ENCODE peak calls at places on chromosomes 2 and 18, in seven cellular contexts. One of them, this sample, is unnamed.

GRCh38 chr2:88016948-88017779 is 817 bp upstream of the RNU2-63P start:
- DNase-seq in K562: peak; percentile 79
- DNase-seq in fibroblast of lung: peak; percentile 53
- DNase-seq in GM23338: peak; percentile 85
- DNase-seq in HepG2: peak; percentile 75
- DNase-seq in H1: no peak
- DNase-seq in GM23248: no peak
- DNase-seq in this sample: peak; percentile 77

GRCh38 chr2:45412754-45413379 is 198.2 kb downstream of the SRBD1 start:
- DNase-seq in H1: no peak
- DNase-seq in HepG2: no peak
- DNase-seq in GM23338: peak; percentile 47
- DNase-seq in fibroblast of lung: peak; percentile 8
- DNase-seq in GM23248: peak; percentile 18
- DNase-seq in K562: no peak
- DNase-seq in this sample: no peak

GRCh38 chr2:85326406-85326945 is 1.3 kb downstream of the TGOLN2 start:
- DNase-seq in fibroblast of lung: peak; percentile 24
- DNase-seq in GM23338: no peak
- DNase-seq in H1: no peak
- DNase-seq in HepG2: peak; percentile 52
- DNase-seq in K562: peak; percentile 77
- DNase-seq in GM23248: peak; percentile 64
- DNase-seq in this sample: peak; percentile 19

GRCh38 chr2:30276455-30276911 is 45.1 kb downstream of the LBH start:
- DNase-seq in HepG2: no peak
- DNase-seq in fibroblast of lung: no peak
- DNase-seq in GM23248: peak; percentile 65
- DNase-seq in K562: no peak
- DNase-seq in H1: no peak
- DNase-seq in GM23338: no peak
- DNase-seq in this sample: no peak

GRCh38 chr2:229634574-229635185 is 79.7 kb downstream of the DNER start:
- DNase-seq in K562: no peak
- DNase-seq in HepG2: no peak
- DNase-seq in fibroblast of lung: no peak
- DNase-seq in GM23248: no peak
- DNase-seq in H1: no peak
- DNase-seq in GM23338: peak; percentile 74
- DNase-seq in this sample: no peak

GRCh38 chr2:145599761-145600160 is 1079.8 kb upstream of the ZEB2 start:
- DNase-seq in fibroblast of lung: peak; percentile 83
- DNase-seq in K562: no peak
- DNase-seq in GM23248: peak; percentile 83
- DNase-seq in GM23338: no peak
- DNase-seq in H1: no peak
- DNase-seq in HepG2: no peak
- DNase-seq in this sample: no peak

GRCh38 chr18:43780782-43781340 is 503.6 kb upstream of the SYT4 start:
- DNase-seq in GM23338: no peak
- DNase-seq in H1: no peak
- DNase-seq in fibroblast of lung: peak; percentile 65
- DNase-seq in HepG2: no peak
- DNase-seq in GM23248: peak; percentile 87
- DNase-seq in K562: no peak
- DNase-seq in this sample: peak; percentile 66

GRCh38 chr2:196241175-196241574 is 69.8 kb upstream of the STK17B start:
- DNase-seq in HepG2: no peak
- DNase-seq in fibroblast of lung: no peak
- DNase-seq in H1: no peak
- DNase-seq in GM23248: no peak
- DNase-seq in GM23338: peak; percentile 9
- DNase-seq in K562: no peak
- DNase-seq in this sample: no peak

GRCh38 chr2:109644571-109645275 is 30.6 kb downstream of the SOWAHC start:
- DNase-seq in GM23248: peak; percentile 60
- DNase-seq in HepG2: peak; percentile 100
- DNase-seq in H1: peak; percentile 49
- DNase-seq in K562: no peak
- DNase-seq in GM23338: peak; percentile 35
- DNase-seq in fibroblast of lung: no peak
- DNase-seq in this sample: no peak

GRCh38 chr2:98897746-98898145 is 38.3 kb downstream of the CRACDL start:
- DNase-seq in GM23248: no peak
- DNase-seq in K562: no peak
- DNase-seq in H1: peak; percentile 17
- DNase-seq in HepG2: no peak
- DNase-seq in fibroblast of lung: no peak
- DNase-seq in GM23338: no peak
- DNase-seq in this sample: no peak

GRCh38 chr2:39524061-39524460 is 87.0 kb upstream of the MAP4K3 start:
- DNase-seq in GM23248: peak; percentile 29
- DNase-seq in H1: no peak
- DNase-seq in HepG2: no peak
- DNase-seq in GM23338: no peak
- DNase-seq in K562: no peak
- DNase-seq in fibroblast of lung: no peak
- DNase-seq in this sample: no peak
- H2AFZ ChIP-seq in GM23248: peak overlapping the region; percentile 16
- H2AFZ ChIP-seq in H1: no peak overlapping the region
- H2AFZ ChIP-seq in HepG2: no peak overlapping the region
- H2AFZ ChIP-seq in GM23338: no peak overlapping the region
- H2AFZ ChIP-seq in K562: peak overlapping the region; percentile 48
- H2AFZ ChIP-seq in fibroblast of lung: no peak overlapping the region
- H2AFZ ChIP-seq in this sample: peak overlapping the region; percentile 79

GRCh38 chr18:24127735-24128134 is 11.1 kb upstream of the CABYR start:
- DNase-seq in fibroblast of lung: no peak
- DNase-seq in GM23248: no peak
- DNase-seq in K562: no peak
- DNase-seq in GM23338: no peak
- DNase-seq in HepG2: no peak
- DNase-seq in H1: no peak
- DNase-seq in this sample: no peak
- H3K36me3 ChIP-seq in fibroblast of lung: no peaks in the 10 kb centered on the region
- H3K36me3 ChIP-seq in GM23248: peaks cover 11% of the 10 kb centered on the region
- H3K36me3 ChIP-seq in K562: no peaks in the 10 kb centered on the region
- H3K36me3 ChIP-seq in GM23338: peaks cover 51% of the 10 kb centered on the region
- H3K36me3 ChIP-seq in HepG2: peaks cover 3% of the 10 kb centered on the region
- H3K36me3 ChIP-seq in H1: no peaks in the 10 kb centered on the region
- H3K36me3 ChIP-seq in this sample: peaks cover 9% of the 10 kb centered on the region

GRCh38 chr2:161237397-161238263 is 70.6 kb upstream of the PSMD14 start:
- DNase-seq in GM23248: peak; percentile 72
- DNase-seq in K562: no peak
- DNase-seq in HepG2: no peak
- DNase-seq in H1: peak; percentile 69
- DNase-seq in fibroblast of lung: peak; percentile 49
- DNase-seq in GM23338: peak; percentile 73
- DNase-seq in this sample: peak; percentile 33
- H2AFZ ChIP-seq in GM23248: peak overlapping the region; percentile 81
- H2AFZ ChIP-seq in K562: no peak overlapping the region
- H2AFZ ChIP-seq in HepG2: no peak overlapping the region
- H2AFZ ChIP-seq in H1: no peak overlapping the region
- H2AFZ ChIP-seq in fibroblast of lung: peak overlapping the region; percentile 30
- H2AFZ ChIP-seq in GM23338: peak overlapping the region; percentile 12
- H2AFZ ChIP-seq in this sample: peak overlapping the region; percentile 73

DNA sequence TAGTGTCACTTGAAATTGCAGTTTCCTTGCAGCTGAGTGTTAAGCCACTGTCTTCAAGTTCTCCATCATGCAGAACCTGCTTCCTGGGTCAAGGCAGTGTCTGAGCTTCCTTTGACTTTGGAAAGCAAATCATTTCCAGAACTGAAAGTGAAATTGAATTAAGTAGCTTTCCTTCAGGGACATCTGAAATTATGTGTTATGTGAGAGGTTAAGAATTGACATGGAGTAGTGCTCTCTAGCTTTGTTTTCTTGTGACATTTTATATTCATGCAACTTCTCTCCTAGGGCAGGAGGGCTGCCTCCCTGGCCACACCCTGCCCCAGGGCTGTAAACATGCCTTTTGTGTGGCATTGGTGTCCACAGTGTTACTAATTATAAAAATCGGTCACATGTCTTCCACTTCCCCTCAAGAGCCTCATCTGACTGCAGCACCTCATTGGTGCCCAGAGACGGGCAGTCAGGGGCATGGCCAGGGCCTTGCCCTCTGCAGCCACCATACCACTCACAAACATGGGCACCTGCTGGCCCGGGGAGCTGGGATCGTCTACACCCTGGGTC is 14.4 kb downstream of the RAB12 start:
- DNase-seq in fibroblast of lung: no peak
- DNase-seq in HepG2: no peak
- DNase-seq in GM23338: no peak
- DNase-seq in GM23248: no peak
- DNase-seq in K562: no peak
- DNase-seq in H1: no peak
- DNase-seq in this sample: no peak
- H3K36me3 ChIP-seq in fibroblast of lung: no peaks in the 10 kb centered on the region
- H3K36me3 ChIP-seq in HepG2: peaks cover 3% of the 10 kb centered on the region
- H3K36me3 ChIP-seq in GM23338: no peaks in the 10 kb centered on the region
- H3K36me3 ChIP-seq in GM23248: peaks cover 6% of the 10 kb centered on the region
- H3K36me3 ChIP-seq in K562: peaks cover 63% of the 10 kb centered on the region
- H3K36me3 ChIP-seq in H1: peaks cover 10% of the 10 kb centered on the region
- H3K36me3 ChIP-seq in this sample: peaks cover 12% of the 10 kb centered on the region

GRCh38 chr2:64485302-64485701 is 31.3 kb downstream of the LGALSL start:
- DNase-seq in K562: no peak
- DNase-seq in GM23248: peak; percentile 19
- DNase-seq in GM23338: no peak
- DNase-seq in fibroblast of lung: no peak
- DNase-seq in H1: no peak
- DNase-seq in HepG2: no peak
- DNase-seq in this sample: no peak

GRCh38 chr2:64487256-64488049 is 33.5 kb downstream of the LGALSL start:
- DNase-seq in H1: no peak
- DNase-seq in fibroblast of lung: no peak
- DNase-seq in HepG2: no peak
- DNase-seq in GM23248: no peak
- DNase-seq in GM23338: no peak
- DNase-seq in K562: no peak
- DNase-seq in this sample: no peak

GRCh38 chr2:64488050-64488974 is 34.4 kb downstream of the LGALSL start:
- DNase-seq in GM23248: peak; percentile 59
- DNase-seq in H1: peak; percentile 97
- DNase-seq in HepG2: peak; percentile 47
- DNase-seq in K562: peak; percentile 78
- DNase-seq in GM23338: peak; percentile 89
- DNase-seq in fibroblast of lung: peak; percentile 13
- DNase-seq in this sample: peak; percentile 48

GRCh38 chr2:64482765-64483504 is 29.0 kb downstream of the LGALSL start:
- DNase-seq in HepG2: no peak
- DNase-seq in fibroblast of lung: peak; percentile 43
- DNase-seq in K562: no peak
- DNase-seq in H1: no peak
- DNase-seq in GM23248: peak; percentile 80
- DNase-seq in GM23338: no peak
- DNase-seq in this sample: peak; percentile 75

DNA sequence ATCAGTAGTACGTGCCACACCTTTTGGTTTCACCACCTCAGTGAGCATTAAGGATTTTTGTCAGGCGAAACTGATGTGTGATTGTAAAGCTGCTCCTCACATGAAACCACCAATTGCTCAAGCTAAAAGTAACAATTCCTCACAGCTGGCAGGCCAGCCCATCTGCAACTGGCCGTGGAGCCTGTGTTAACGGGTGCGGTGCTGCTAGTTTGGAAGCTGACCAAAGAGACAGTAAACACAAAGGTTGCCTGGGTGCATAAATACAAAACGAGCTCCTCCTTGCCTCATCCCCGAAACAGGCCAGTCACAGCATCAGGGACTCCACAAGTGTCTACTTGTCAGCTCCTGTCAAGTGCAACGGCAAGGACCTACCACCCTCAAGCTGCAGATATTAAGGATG is 32.0 kb downstream of the LGALSL start:
- DNase-seq in fibroblast of lung: no peak
- DNase-seq in HepG2: no peak
- DNase-seq in H1: no peak
- DNase-seq in GM23338: no peak
- DNase-seq in GM23248: peak; percentile 75
- DNase-seq in K562: no peak
- DNase-seq in this sample: peak; percentile 93
- H2AFZ ChIP-seq in fibroblast of lung: no peak overlapping the region
- H2AFZ ChIP-seq in HepG2: no peak overlapping the region
- H2AFZ ChIP-seq in H1: no peak overlapping the region
- H2AFZ ChIP-seq in GM23338: no peak overlapping the region
- H2AFZ ChIP-seq in GM23248: no peak overlapping the region
- H2AFZ ChIP-seq in K562: no peak overlapping the region
- H2AFZ ChIP-seq in this sample: peak overlapping the region; percentile 43